ENCODE peak calls at places on chromosomes 1 and 21, in five cellular contexts. X is NT2/D1, I is MM.1S, T is fibroblast of lung, G is Peyer's patch. F is an unnamed sample.

GRCh38 chr1:201763439-201764140 is 65.4 kb upstream of the IPO9 start:
- DNase-seq in X (no peak), I (peak; percentile 57), G (no peak), T (peak; percentile 63), F (no peak)

GRCh38 chr1:215566556-215567490 is at the start of gene KCTD3:
- DNase-seq in I (peak; percentile 76), X (peak; percentile 71), G (peak; percentile 81), T (peak; percentile 68), F (peak; percentile 82)

GRCh38 chr21:38263493-38263892 is 6.7 kb downstream of the KCNJ15 start:
- DNase-seq in T (peak; percentile 91), G (no peak), I (no peak), X (no peak), F (no peak)

GRCh38 chr1:78005755-78006154 is 1.0 kb downstream of the DNAJB4 start:
- DNase-seq in X (no peak), I (no peak), G (no peak), T (peak; percentile 90), F (peak; percentile 32)

GRCh38 chr1:199273837-199274379 is 635.1 kb downstream of the PTPRC start:
- DNase-seq in G (no peak), I (no peak), T (peak; percentile 63), X (no peak), F (no peak)

GRCh38 chr1:71638081-71638766 is 557.4 kb upstream of the ZRANB2 start:
- DNase-seq in I (no peak), T (peak; percentile 85), X (no peak), G (no peak), F (no peak)

GRCh38 chr1:81391100-81391828 is 409.5 kb upstream of the ADGRL2 start:
- DNase-seq in G (no peak), T (no peak), I (no peak), X (no peak), F (no peak)

GRCh38 chr1:81020506-81020905 is 780.2 kb upstream of the ADGRL2 start:
- DNase-seq in I (no peak), G (no peak), T (no peak), X (peak; percentile 15), F (no peak)

GRCh38 chr1:200488375-200489165 is 78.7 kb upstream of the ZNF281 start:
- DNase-seq in G (peak; percentile 72), T (peak; percentile 78), X (peak; percentile 69), I (peak; percentile 69), F (no peak)

DNA sequence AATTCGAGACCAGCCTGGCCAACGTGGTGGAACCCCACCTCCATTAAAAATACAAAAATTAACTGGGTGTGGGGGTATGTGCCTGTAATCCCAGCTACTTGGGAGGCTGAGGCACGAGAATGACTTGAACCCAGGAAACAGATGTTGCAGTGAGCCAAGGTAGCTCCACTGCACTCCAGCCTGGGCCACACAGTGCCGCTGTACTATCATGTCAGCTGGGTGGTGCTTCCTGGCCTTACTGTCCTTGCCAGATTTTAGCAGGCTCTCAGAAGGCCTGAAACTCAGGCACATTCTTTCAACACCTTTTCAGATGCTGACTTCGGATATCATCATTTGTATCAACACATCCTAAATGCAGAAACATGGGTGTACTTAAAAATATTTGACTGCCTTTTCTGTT is 31.6 kb upstream of the NBL1 start:
- DNase-seq in X (no peak), G (peak; percentile 62), T (no peak), I (no peak), F (no peak)
- H3K4me1 ChIP-seq in X (no peaks in the 10 kb centered on the region), G (peaks cover 4% of the 10 kb centered on the region), T (peaks cover 4% of the 10 kb centered on the region), I (no peaks in the 10 kb centered on the region), F (peaks cover 3% of the 10 kb centered on the region)

GRCh38 chr1:209364716-209365115 is 218.8 kb upstream of the CAMK1G start:
- DNase-seq in I (no peak), G (no peak), T (peak; percentile 57), X (no peak), F (no peak)
- H3K4me1 ChIP-seq in I (no peaks in the 10 kb centered on the region), G (no peaks in the 10 kb centered on the region), T (peaks cover 6% of the 10 kb centered on the region), X (no peaks in the 10 kb centered on the region), F (peaks cover 5% of the 10 kb centered on the region)

GRCh38 chr1:64517640-64518039 is 47.7 kb downstream of the CACHD1 start:
- DNase-seq in I (no peak), T (no peak), X (no peak), G (no peak), F (no peak)
- H3K4me1 ChIP-seq in I (peaks cover 9% of the 10 kb centered on the region), T (peaks cover 27% of the 10 kb centered on the region), X (peaks cover 9% of the 10 kb centered on the region), G (peaks cover 11% of the 10 kb centered on the region), F (peaks cover 37% of the 10 kb centered on the region)

DNA sequence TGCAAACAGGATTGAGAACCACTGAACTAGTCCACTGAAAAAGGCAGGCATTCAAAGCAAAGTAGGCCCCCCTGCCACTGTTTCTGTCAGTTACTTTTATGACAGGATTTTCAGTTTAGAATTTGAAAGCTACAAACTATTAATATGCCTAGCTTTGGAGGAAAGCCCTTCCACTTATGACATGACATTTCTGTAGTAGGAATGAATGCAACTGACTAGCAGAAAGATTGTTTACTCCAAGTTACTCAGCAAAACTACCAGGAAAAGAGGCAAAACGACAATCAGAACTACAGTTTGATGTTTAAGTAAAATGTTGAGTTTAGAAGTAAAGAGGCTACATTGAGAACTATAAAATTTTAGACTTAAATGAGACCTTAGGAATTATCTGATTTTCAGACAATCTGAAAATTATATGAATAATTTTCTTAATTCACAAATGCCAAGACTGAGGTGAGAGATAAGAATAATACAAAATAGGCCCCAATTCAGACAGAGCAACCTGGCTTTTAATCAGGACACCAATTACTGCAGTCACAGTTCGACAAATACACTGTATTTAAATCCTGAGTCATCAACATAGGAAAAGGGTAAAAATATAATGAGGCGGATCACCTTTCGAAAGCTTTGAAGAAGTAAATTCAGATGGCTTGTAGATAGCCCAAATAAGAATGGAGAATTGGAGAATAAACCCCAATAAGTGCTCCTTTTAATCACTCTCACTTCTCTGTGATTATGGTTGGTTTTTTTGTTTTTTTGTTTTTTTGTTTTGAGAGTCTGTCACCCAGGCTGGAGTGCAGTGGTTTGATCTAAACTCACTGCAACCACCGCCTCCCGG is 2.2 kb downstream of the PRKAB2 start:
- DNase-seq in T (no peak), G (no peak), I (no peak), X (no peak), F (no peak)
- H3K4me1 ChIP-seq in T (peaks cover 20% of the 10 kb centered on the region), G (peaks cover 6% of the 10 kb centered on the region), I (peaks cover 15% of the 10 kb centered on the region), X (peaks cover 3% of the 10 kb centered on the region), F (peaks cover 47% of the 10 kb centered on the region)

GRCh38 chr1:153612755-153613331 is at the start of gene S100A16:
- DNase-seq in X (no peak), G (peak; percentile 90), I (no peak), T (peak; percentile 76), F (peak; percentile 75)

GRCh38 chr1:153615406-153615805 is 719 bp downstream of the S100A14 start:
- DNase-seq in I (no peak), G (no peak), X (no peak), T (no peak), F (no peak)

GRCh38 chr1:153614906-153615305 is 1.2 kb downstream of the S100A14 start:
- DNase-seq in I (no peak), T (no peak), X (no peak), G (no peak), F (no peak)

GRCh38 chr1:153613406-153613805 is 469 bp upstream of the S100A16 start:
- DNase-seq in I (no peak), T (no peak), G (no peak), X (no peak), F (no peak)

GRCh38 chr1:153614189-153614900 is 1.4 kb upstream of the S100A16 start:
- DNase-seq in G (no peak), I (no peak), X (no peak), T (no peak), F (no peak)
- H3K4me1 ChIP-seq in G (no peaks in the 10 kb centered on the region), I (no peaks in the 10 kb centered on the region), X (peaks cover 48% of the 10 kb centered on the region), T (peaks cover 18% of the 10 kb centered on the region), F (peaks cover 5% of the 10 kb centered on the region)

GRCh38 chr1:161198877-161199431 is at the start of gene ADAMTS4:
- DNase-seq in X (no peak), I (no peak), G (peak; percentile 73), T (peak; percentile 42), F (peak; percentile 87)
- H3K4me1 ChIP-seq in X (peaks cover 42% of the 10 kb centered on the region), I (peaks cover 25% of the 10 kb centered on the region), G (peaks cover 17% of the 10 kb centered on the region), T (peaks cover 51% of the 10 kb centered on the region), F (peaks cover 6% of the 10 kb centered on the region)

GRCh38 chr1:231407049-231407448 is 15.0 kb downstream of the EGLN1 start:
- DNase-seq in G (no peak), T (no peak), I (no peak), X (no peak), F (no peak)

GRCh38 chr1:231407537-231408396 is 14.3 kb downstream of the EGLN1 start:
- DNase-seq in G (no peak), X (no peak), T (peak; percentile 66), I (no peak), F (no peak)

GRCh38 chr1:231413749-231414082 is 8.4 kb downstream of the EGLN1 start:
- DNase-seq in T (no peak), X (no peak), I (no peak), G (no peak), F (no peak)

GRCh38 chr1:231408528-231409094 is 13.5 kb downstream of the EGLN1 start:
- DNase-seq in X (no peak), I (no peak), G (no peak), T (no peak), F (no peak)

GRCh38 chr1:231410041-231410591 is 12.0 kb downstream of the EGLN1 start:
- DNase-seq in X (no peak), I (no peak), T (peak; percentile 63), G (no peak), F (no peak)
- H3K4me1 ChIP-seq in X (no peaks in the 10 kb centered on the region), I (no peaks in the 10 kb centered on the region), T (peaks cover 4% of the 10 kb centered on the region), G (peaks cover 7% of the 10 kb centered on the region), F (peaks cover 96% of the 10 kb centered on the region)

GRCh38 chr1:10671551-10672375 is 124.7 kb downstream of the CASZ1 start:
- DNase-seq in I (no peak), T (no peak), G (no peak), X (no peak), F (no peak)

GRCh38 chr1:10674700-10675598 is 121.5 kb downstream of the CASZ1 start:
- DNase-seq in X (no peak), I (no peak), G (peak; percentile 59), T (no peak), F (no peak)

GRCh38 chr1:10672376-10673050 is 123.9 kb downstream of the CASZ1 start:
- DNase-seq in G (no peak), X (no peak), I (no peak), T (no peak), F (no peak)

GRCh38 chr1:10674222-10674621 is 122.2 kb downstream of the CASZ1 start:
- DNase-seq in X (no peak), G (no peak), I (no peak), T (no peak), F (no peak)

DNA sequence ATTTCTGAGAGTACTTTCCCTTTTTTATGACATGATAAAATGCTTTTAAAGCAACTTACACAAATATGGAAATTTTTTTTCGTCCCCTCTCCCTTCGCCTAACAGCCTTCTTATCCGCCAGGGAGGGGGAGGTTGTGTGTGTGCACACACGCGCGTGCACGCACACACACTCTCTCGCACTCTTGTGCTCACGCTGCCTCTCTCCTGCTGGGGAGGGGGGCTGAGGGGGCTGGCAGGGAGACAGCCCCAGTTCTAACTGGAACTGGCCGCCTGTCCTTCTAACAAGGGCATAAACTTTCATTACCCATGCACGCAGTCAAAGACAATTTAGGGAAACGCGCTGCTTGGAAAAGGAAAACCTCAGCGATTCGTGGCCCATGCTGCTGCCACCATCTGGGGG is 123.1 kb downstream of the CASZ1 start:
- DNase-seq in G (no peak), X (no peak), I (no peak), T (no peak), F (no peak)
- H3K4me1 ChIP-seq in G (no peaks in the 10 kb centered on the region), X (peaks cover 20% of the 10 kb centered on the region), I (no peaks in the 10 kb centered on the region), T (no peaks in the 10 kb centered on the region), F (peaks cover 99% of the 10 kb centered on the region)

DNA sequence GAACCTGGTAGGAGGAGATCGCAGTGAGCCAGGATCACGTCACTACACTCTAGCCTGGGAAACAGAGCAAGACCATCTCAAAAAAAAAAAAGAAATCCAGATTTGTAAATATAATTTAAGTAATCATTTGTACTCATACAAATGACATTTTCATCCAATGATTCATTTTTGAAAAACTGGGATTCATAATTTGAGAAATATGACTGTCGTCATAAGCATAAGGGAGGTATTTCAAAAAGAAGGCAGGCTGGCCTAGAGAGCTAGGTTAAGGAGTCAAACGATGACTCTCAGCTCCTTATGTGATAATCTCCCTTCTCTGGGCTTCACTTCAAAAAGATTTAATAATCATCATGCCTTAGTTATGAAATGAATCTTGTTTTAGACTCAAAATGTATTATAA is 2.3 kb downstream of the GART start:
- DNase-seq in G (no peak), I (no peak), T (peak; percentile 35), X (no peak), F (no peak)
- H3K4me1 ChIP-seq in G (peaks cover 11% of the 10 kb centered on the region), I (peaks cover 11% of the 10 kb centered on the region), T (peaks cover 7% of the 10 kb centered on the region), X (no peaks in the 10 kb centered on the region), F (peaks cover 20% of the 10 kb centered on the region)